ENCODE peak calls at places on chromosome 22, in four cellular contexts. One of them, this sample, is unnamed.

GRCh38 chr22:34623580-34623979 is 442.4 kb upstream of the ISX start:
- DNase-seq in GM12878: no peak
- DNase-seq in K562: no peak
- DNase-seq in A549: no peak
- DNase-seq in this sample: no peak

GRCh38 chr22:48727454-48728058 is 1100.1 kb downstream of the BRD1 start:
- DNase-seq in GM12878: no peak
- DNase-seq in K562: no peak
- DNase-seq in A549: no peak
- DNase-seq in this sample: no peak

GRCh38 chr22:47351836-47352579 is 589.6 kb downstream of the TBC1D22A start:
- DNase-seq in GM12878: no peak
- DNase-seq in K562: no peak
- DNase-seq in A549: no peak
- DNase-seq in this sample: no peak

GRCh38 chr22:45441158-45441557 is 27.7 kb downstream of the RIBC2 start:
- DNase-seq in GM12878: no peak
- DNase-seq in K562: peak
- DNase-seq in A549: peak
- DNase-seq in this sample: peak

GRCh38 chr22:36658900-36659299 is 44.7 kb downstream of the CACNG2 start:
- DNase-seq in GM12878: no peak
- DNase-seq in K562: no peak
- DNase-seq in A549: no peak
- DNase-seq in this sample: no peak

GRCh38 chr22:46969961-46970360 is 207.5 kb downstream of the TBC1D22A start:
- DNase-seq in GM12878: no peak
- DNase-seq in K562: peak
- DNase-seq in A549: no peak
- DNase-seq in this sample: no peak

GRCh38 chr22:44360686-44361381 is 48.1 kb upstream of the SHISAL1 start:
- DNase-seq in GM12878: no peak
- DNase-seq in K562: no peak
- DNase-seq in A549: peak
- DNase-seq in this sample: peak

GRCh38 chr22:30408388-30409101 is 11.7 kb downstream of the SEC14L2 start:
- DNase-seq in GM12878: no peak
- DNase-seq in K562: peak
- DNase-seq in A549: no peak
- DNase-seq in this sample: peak

GRCh38 chr22:35064664-35065063 is 1.3 kb upstream of the ISX start:
- DNase-seq in GM12878: peak
- DNase-seq in K562: peak
- DNase-seq in A549: no peak
- DNase-seq in this sample: no peak

GRCh38 chr22:49372530-49373288 is 455.0 kb downstream of the BRD1 start:
- DNase-seq in GM12878: no peak
- DNase-seq in K562: peak
- DNase-seq in A549: peak
- DNase-seq in this sample: no peak

GRCh38 chr22:48797731-48798130 is 1029.9 kb downstream of the BRD1 start:
- DNase-seq in GM12878: no peak
- DNase-seq in K562: no peak
- DNase-seq in A549: no peak
- DNase-seq in this sample: no peak

GRCh38 chr22:35473971-35474370 is 66.7 kb upstream of the RASD2 start:
- DNase-seq in GM12878: no peak
- DNase-seq in K562: no peak
- DNase-seq in A549: no peak
- DNase-seq in this sample: no peak

GRCh38 chr22:46057762-46058420 is 80.9 kb upstream of the WNT7B start:
- DNase-seq in GM12878: peak
- DNase-seq in K562: no peak
- DNase-seq in A549: no peak
- DNase-seq in this sample: no peak

GRCh38 chr22:43393132-43393844 is 18.5 kb upstream of the MPPED1 start:
- DNase-seq in GM12878: no peak
- DNase-seq in K562: no peak
- DNase-seq in A549: no peak
- DNase-seq in this sample: no peak

GRCh38 chr22:27614291-27615007 is 187.1 kb downstream of the MN1 start:
- DNase-seq in GM12878: no peak
- DNase-seq in K562: no peak
- DNase-seq in A549: no peak
- DNase-seq in this sample: no peak

GRCh38 chr22:31044262-31044861 is 36.8 kb upstream of the SMTN start:
- DNase-seq in GM12878: no peak
- DNase-seq in K562: no peak
- DNase-seq in A549: no peak
- DNase-seq in this sample: peak

GRCh38 chr22:33882991-33883390 is 37.3 kb downstream of the LARGE1 start:
- DNase-seq in GM12878: no peak
- DNase-seq in K562: no peak
- DNase-seq in A549: no peak
- DNase-seq in this sample: no peak

GRCh38 chr22:24398409-24398808 is 29.0 kb upstream of the ADORA2A start:
- DNase-seq in GM12878: no peak
- DNase-seq in K562: no peak
- DNase-seq in A549: no peak
- DNase-seq in this sample: peak

GRCh38 chr22:26474687-26475086 is 8.9 kb downstream of the HPS4 start:
- DNase-seq in GM12878: no peak
- DNase-seq in K562: no peak
- DNase-seq in A549: no peak
- DNase-seq in this sample: no peak

GRCh38 chr22:46668116-46668515 is 47.9 kb downstream of the GRAMD4 start:
- DNase-seq in GM12878: no peak
- DNase-seq in K562: no peak
- DNase-seq in A549: no peak
- DNase-seq in this sample: no peak

GRCh38 chr22:49257551-49257951 is 570.1 kb downstream of the BRD1 start:
- DNase-seq in GM12878: no peak
- DNase-seq in K562: no peak
- DNase-seq in A549: no peak
- DNase-seq in this sample: no peak

GRCh38 chr22:22432479-22432878 is 76.1 kb downstream of the ZNF280B start:
- DNase-seq in GM12878: no peak
- DNase-seq in K562: no peak
- DNase-seq in A549: no peak
- DNase-seq in this sample: no peak

GRCh38 chr22:43789452-43789851 is 22.7 kb downstream of the EFCAB6 start:
- DNase-seq in GM12878: no peak
- DNase-seq in K562: no peak
- DNase-seq in A549: peak
- DNase-seq in this sample: peak

GRCh38 chr22:46741974-46742519 is 4.0 kb upstream of the CERK start:
- DNase-seq in GM12878: no peak
- DNase-seq in K562: no peak
- DNase-seq in A549: no peak
- DNase-seq in this sample: no peak

GRCh38 chr22:46355369-46355995 is 20.0 kb downstream of the TRMU start:
- DNase-seq in GM12878: no peak
- DNase-seq in K562: peak
- DNase-seq in A549: peak
- DNase-seq in this sample: peak

GRCh38 chr22:24532075-24532474 is 22.9 kb downstream of the GUCD1 start:
- DNase-seq in GM12878: no peak
- DNase-seq in K562: no peak
- DNase-seq in A549: no peak
- DNase-seq in this sample: no peak

GRCh38 chr22:40156001-40156516 is 21.7 kb upstream of the TNRC6B start:
- DNase-seq in GM12878: no peak
- DNase-seq in K562: peak
- DNase-seq in A549: peak
- DNase-seq in this sample: peak
- TF ChIP-seq ELK1 in GM12878: no peak
- TF ChIP-seq ELK1 in K562: no peak
- TF ChIP-seq ELK1 in A549: no peak
- TF ChIP-seq ELK1 in this sample: no peak

GRCh38 chr22:50733521-50734342 is 4.3 kb upstream of the ACR start:
- DNase-seq in GM12878: no peak
- DNase-seq in K562: no peak
- DNase-seq in A549: no peak
- DNase-seq in this sample: peak
- TF ChIP-seq RAD21 in GM12878: no peak
- TF ChIP-seq RAD21 in K562: no peak
- TF ChIP-seq RAD21 in A549: no peak
- TF ChIP-seq RAD21 in this sample: no peak

DNA sequence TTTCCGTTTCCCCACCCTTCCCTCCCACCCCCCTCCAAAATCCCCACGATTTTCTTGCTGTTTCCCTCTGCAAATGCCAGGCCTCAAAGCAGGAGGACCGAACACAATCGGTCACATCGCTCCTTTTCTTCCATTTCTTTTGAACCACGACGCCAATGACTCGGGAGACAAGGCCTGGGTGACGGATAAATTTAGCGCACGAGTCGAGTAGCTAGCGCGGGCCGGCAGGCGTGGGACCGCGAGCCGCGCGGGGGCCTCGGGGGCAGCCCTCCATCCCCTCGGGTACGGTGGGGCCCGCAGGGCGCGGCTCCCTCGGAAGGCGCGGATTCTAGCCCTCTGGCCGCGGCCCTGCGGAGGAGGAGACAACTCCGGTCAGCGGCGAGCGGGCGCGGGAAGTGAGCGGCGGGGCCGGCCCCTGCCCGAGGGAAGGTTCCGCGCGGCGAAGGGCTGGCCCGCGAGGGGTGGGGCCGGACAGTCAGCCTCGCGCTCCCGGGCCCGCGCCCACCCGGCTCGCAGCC is 413 bp downstream of the JOSD1 start:
- DNase-seq in GM12878: no peak
- DNase-seq in K562: peak
- DNase-seq in A549: no peak
- DNase-seq in this sample: no peak
- TF ChIP-seq ELK1 in GM12878: no peak
- TF ChIP-seq ELK1 in K562: no peak
- TF ChIP-seq ELK1 in A549: no peak
- TF ChIP-seq ELK1 in this sample: no peak

GRCh38 chr22:40176921-40177737 is 596 bp upstream of the TNRC6B start:
- DNase-seq in GM12878: peak
- DNase-seq in K562: peak
- DNase-seq in A549: peak
- DNase-seq in this sample: peak

GRCh38 chr22:40180403-40180802 is 2.7 kb downstream of the TNRC6B start:
- DNase-seq in GM12878: no peak
- DNase-seq in K562: no peak
- DNase-seq in A549: no peak
- DNase-seq in this sample: no peak

GRCh38 chr22:40177738-40178416 is at the start of gene TNRC6B:
- DNase-seq in GM12878: peak
- DNase-seq in K562: peak
- DNase-seq in A549: peak
- DNase-seq in this sample: peak

GRCh38 chr22:40179535-40179934 is 1.8 kb downstream of the TNRC6B start:
- DNase-seq in GM12878: no peak
- DNase-seq in K562: no peak
- DNase-seq in A549: no peak
- DNase-seq in this sample: no peak

GRCh38 chr22:40178417-40179409 is 988 bp downstream of the TNRC6B start:
- DNase-seq in GM12878: no peak
- DNase-seq in K562: no peak
- DNase-seq in A549: no peak
- DNase-seq in this sample: peak
- TF ChIP-seq RAD21 in GM12878: no peak
- TF ChIP-seq RAD21 in K562: no peak
- TF ChIP-seq RAD21 in A549: no peak
- TF ChIP-seq RAD21 in this sample: no peak

DNA sequence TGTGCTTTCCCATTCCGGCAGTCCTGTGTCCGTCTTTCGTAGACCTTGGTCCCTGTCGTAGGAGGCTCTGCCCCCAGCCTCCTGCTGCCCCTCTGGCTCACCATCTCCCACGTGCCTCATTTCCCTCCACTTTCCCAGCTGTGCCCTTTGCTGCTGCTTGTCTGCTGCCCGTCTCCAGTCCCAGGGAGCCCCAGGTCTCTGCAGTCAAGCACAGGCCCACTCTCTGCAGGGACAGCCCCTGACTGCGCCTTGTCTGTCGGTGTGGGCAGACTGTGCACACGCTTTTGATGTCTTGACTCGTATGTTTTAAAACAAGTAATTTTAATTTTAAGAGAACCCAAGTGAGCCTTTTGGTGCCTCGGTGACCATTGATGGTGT is 12.4 kb downstream of the DGCR8 start:
- DNase-seq in GM12878: no peak
- DNase-seq in K562: no peak
- DNase-seq in A549: no peak
- DNase-seq in this sample: no peak
- TF ChIP-seq ELK1 in GM12878: no peak
- TF ChIP-seq ELK1 in K562: no peak
- TF ChIP-seq ELK1 in A549: no peak
- TF ChIP-seq ELK1 in this sample: no peak

DNA sequence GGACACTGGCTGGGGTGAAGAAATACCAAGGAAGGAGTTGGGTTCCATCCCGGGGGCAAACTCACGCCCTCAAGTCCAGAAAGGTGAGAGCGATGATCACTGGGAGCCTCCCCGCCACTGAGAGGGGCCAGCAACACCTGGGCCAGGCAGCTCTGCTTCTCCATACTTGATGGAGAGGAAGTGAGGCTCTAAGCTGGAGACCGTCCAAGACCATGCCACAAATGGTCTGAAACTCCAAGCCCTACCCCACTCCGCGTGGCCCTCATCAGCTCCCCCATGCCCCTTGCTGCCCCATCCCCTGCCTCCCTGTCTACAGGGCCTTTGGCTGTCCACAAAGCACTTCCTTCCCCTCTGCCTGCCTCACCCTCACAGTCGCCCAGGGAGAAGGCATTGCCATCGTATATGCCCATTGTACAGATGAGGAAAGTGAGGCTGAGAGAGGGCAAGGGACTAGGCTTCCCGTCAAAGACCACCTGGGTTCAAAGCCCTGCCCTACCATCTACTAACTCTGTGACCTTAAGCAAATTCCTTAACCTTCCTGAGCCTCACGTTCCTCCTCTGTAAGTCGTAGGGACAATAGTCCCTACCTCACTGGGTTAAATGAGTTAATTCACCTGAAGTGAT is 4.4 kb upstream of the PDGFB start:
- DNase-seq in GM12878: no peak
- DNase-seq in K562: no peak
- DNase-seq in A549: no peak
- DNase-seq in this sample: no peak
- TF ChIP-seq RAD21 in GM12878: no peak
- TF ChIP-seq RAD21 in K562: no peak
- TF ChIP-seq RAD21 in A549: no peak
- TF ChIP-seq RAD21 in this sample: no peak

GRCh38 chr22:39719559-39720450 is 149.3 kb downstream of the CACNA1I start:
- DNase-seq in GM12878: no peak
- DNase-seq in K562: peak
- DNase-seq in A549: no peak
- DNase-seq in this sample: no peak
- TF ChIP-seq ELK1 in GM12878: no peak
- TF ChIP-seq ELK1 in K562: no peak
- TF ChIP-seq ELK1 in A549: no peak
- TF ChIP-seq ELK1 in this sample: no peak

DNA sequence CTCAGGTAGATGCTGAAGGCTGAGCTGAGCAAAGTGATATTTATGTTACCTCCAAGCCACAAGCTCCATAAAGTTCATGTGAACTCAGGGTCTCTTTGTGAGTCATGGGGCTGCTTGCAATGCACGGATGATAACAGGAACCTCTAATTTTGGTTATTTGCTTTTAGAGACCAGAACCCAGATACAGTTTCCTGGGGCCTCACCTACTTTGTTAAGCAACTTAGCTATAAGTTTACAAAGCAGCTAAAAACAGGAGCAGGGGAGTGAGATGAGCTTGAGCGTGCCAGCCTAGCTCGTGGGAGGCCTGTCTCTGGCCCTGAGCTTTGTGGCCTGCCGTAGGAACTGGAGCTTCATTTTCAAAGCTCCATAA is 29.2 kb downstream of the SREBF2 start:
- DNase-seq in GM12878: peak
- DNase-seq in K562: no peak
- DNase-seq in A549: no peak
- DNase-seq in this sample: peak
- TF ChIP-seq RAD21 in GM12878: no peak
- TF ChIP-seq RAD21 in K562: no peak
- TF ChIP-seq RAD21 in A549: no peak
- TF ChIP-seq RAD21 in this sample: no peak